ENCODE peak calls at places on chromosomes 6 and 20, in six cellular contexts. X is bronchial epithelial cell; D is breast epithelium; I is naive thymus-derived CD4-positive, alpha-beta T cell; C is GM23248; N is HL-60. M is an unnamed sample.

GRCh38 chr6:71855406-71855805 is 30.9 kb upstream of the RIMS1 start:
- DNase-seq in X (no peak), D (no peak), I (no peak), C (peak), N (no peak), M (no peak)

GRCh38 chr20:1803216-1804128 is 91.7 kb upstream of the SIRPA start:
- DNase-seq in X (peak), D (no peak), I (peak), C (peak), N (peak), M (peak)

GRCh38 chr20:854601-855000 is 21.1 kb downstream of the FAM110A start:
- DNase-seq in X (peak), D (no peak), I (no peak), C (no peak), N (no peak), M (no peak)

GRCh38 chr20:40654876-40655275 is 34.2 kb downstream of the MAFB start:
- DNase-seq in X (no peak), D (peak), I (no peak), C (peak), N (no peak), M (no peak)

GRCh38 chr20:48826883-48827771 is 672 bp downstream of the PREX1 start:
- DNase-seq in X (no peak), D (no peak), I (no peak), C (peak), N (peak), M (no peak)

GRCh38 chr6:161273356-161273751 is 507 bp downstream of the AGPAT4 start:
- DNase-seq in X (peak), D (no peak), I (peak), C (peak), N (no peak), M (no peak)

GRCh38 chr6:170552765-170553685 is at the start of gene PSMB1:
- DNase-seq in X (peak), D (peak), I (peak), C (peak), N (peak), M (peak)

GRCh38 chr6:129006685-129007514 is 124.0 kb downstream of the LAMA2 start:
- DNase-seq in X (peak), D (no peak), I (no peak), C (no peak), N (no peak), M (no peak)

GRCh38 chr6:17138033-17138432 is 36.2 kb downstream of the STMND1 start:
- DNase-seq in X (no peak), D (no peak), I (no peak), C (no peak), N (no peak), M (no peak)

GRCh38 chr6:75719133-75719532 is 29.9 kb upstream of the MYO6 start:
- DNase-seq in X (no peak), D (no peak), I (no peak), C (no peak), N (no peak), M (no peak)

GRCh38 chr20:62902926-62903615 is 23.2 kb downstream of the DIDO1 start:
- DNase-seq in X (no peak), D (no peak), I (no peak), C (peak), N (no peak), M (no peak)

GRCh38 chr6:122482750-122483080 is 11.1 kb upstream of the SERINC1 start:
- DNase-seq in X (no peak), D (no peak), I (no peak), C (no peak), N (no peak), M (no peak)
- H3K4me3 ChIP-seq in X (no peak), D (no peak), I (no peak), C (no peak), N (no peak), M (no peak)

GRCh38 chr20:17658648-17658993 is 23.4 kb downstream of the RRBP1 start:
- DNase-seq in X (no peak), D (no peak), I (no peak), C (no peak), N (no peak), M (no peak)

GRCh38 chr20:17655865-17656489 is 26.1 kb downstream of the RRBP1 start:
- DNase-seq in X (peak), D (no peak), I (no peak), C (peak), N (no peak), M (no peak)

GRCh38 chr20:17655286-17655651 is 26.8 kb downstream of the RRBP1 start:
- DNase-seq in X (no peak), D (no peak), I (no peak), C (peak), N (no peak), M (no peak)

GRCh38 chr20:17657898-17658647 is 24.0 kb downstream of the RRBP1 start:
- DNase-seq in X (no peak), D (no peak), I (no peak), C (no peak), N (no peak), M (no peak)

GRCh38 chr20:17657079-17657825 is 24.8 kb downstream of the RRBP1 start:
- DNase-seq in X (no peak), D (no peak), I (no peak), C (no peak), N (no peak), M (no peak)
- H3K4me3 ChIP-seq in X (no peak), D (no peak), I (no peak), C (no peak), N (no peak), M (no peak)

GRCh38 chr6:162854734-162855191 is 127.0 kb downstream of the PACRG start:
- DNase-seq in X (no peak), D (no peak), I (no peak), C (no peak), N (no peak), M (no peak)
- H3K4me3 ChIP-seq in X (no peak), D (no peak), I (no peak), C (no peak), N (no peak), M (no peak)

GRCh38 chr6:139219746-139220145 is 72.1 kb downstream of the TXLNB start:
- DNase-seq in X (no peak), D (no peak), I (no peak), C (no peak), N (no peak), M (no peak)

GRCh38 chr6:139219271-139219729 is 72.5 kb downstream of the TXLNB start:
- DNase-seq in X (peak), D (peak), I (peak), C (peak), N (peak), M (peak)
- H3K4me3 ChIP-seq in X (no peak), D (no peak), I (no peak), C (no peak), N (no peak), M (no peak)

GRCh38 chr6:11036977-11037430 is 7.1 kb downstream of the ELOVL2 start:
- DNase-seq in X (no peak), D (no peak), I (no peak), C (no peak), N (no peak), M (no peak)
- H3K4me3 ChIP-seq in X (no peak), D (no peak), I (no peak), C (no peak), N (no peak), M (no peak)

GRCh38 chr6:41469951-41470340 is 76.2 kb upstream of the FOXP4 start:
- DNase-seq in X (peak), D (no peak), I (peak), C (no peak), N (no peak), M (no peak)

GRCh38 chr6:41471064-41471895 is 74.9 kb upstream of the FOXP4 start:
- DNase-seq in X (no peak), D (no peak), I (no peak), C (no peak), N (no peak), M (no peak)

GRCh38 chr6:41469156-41469950 is 76.8 kb upstream of the FOXP4 start:
- DNase-seq in X (no peak), D (no peak), I (no peak), C (no peak), N (no peak), M (no peak)

GRCh38 chr6:41467627-41468404 is 78.4 kb upstream of the FOXP4 start:
- DNase-seq in X (no peak), D (no peak), I (no peak), C (no peak), N (no peak), M (no peak)

DNA sequence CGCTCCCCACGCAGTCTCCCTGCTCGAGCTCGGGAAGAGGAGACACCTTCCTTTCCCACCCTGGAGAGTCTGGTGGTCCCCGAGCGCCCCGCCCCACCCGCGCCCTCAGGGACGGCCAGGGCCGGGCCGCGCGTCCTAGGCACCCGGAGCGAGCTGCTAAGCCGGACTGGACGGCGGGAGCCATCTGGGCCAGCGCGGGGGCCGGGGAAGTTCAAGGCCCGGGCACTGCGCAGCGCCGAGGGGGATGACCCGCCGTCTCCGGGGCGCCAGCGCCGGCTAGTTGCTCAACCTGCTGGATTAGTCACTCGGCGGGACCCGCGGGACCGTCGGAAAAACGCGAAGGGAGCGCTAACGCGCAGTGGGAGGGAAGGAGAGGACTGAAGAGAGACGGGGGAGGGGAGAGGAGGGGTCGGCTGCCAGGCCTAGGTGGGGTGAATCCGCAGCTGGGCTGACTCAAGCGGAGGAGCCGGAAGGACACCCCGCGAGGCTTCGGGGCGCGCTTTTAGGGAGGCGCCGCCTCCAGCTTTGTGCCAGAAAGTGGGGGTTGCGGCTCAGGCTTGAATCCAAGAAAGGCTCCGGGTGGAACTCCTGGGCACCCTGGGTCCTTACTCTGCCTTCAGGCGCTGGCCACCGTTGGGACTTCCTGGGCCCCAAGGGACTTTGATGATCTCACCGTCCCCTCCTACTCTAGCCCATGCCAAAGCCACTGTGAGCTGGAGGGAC is 75.7 kb upstream of the FOXP4 start:
- DNase-seq in X (peak), D (peak), I (no peak), C (peak), N (no peak), M (no peak)
- H3K4me3 ChIP-seq in X (no peak), D (peak), I (no peak), C (no peak), N (no peak), M (no peak)

GRCh38 chr20:64048402-64049044 is 916 bp downstream of the SOX18 start:
- DNase-seq in X (no peak), D (no peak), I (no peak), C (no peak), N (no peak), M (no peak)
- H3K4me3 ChIP-seq in X (no peak), D (peak), I (no peak), C (no peak), N (no peak), M (peak)